ENCODE peak calls at places on chromosomes 1 and 21, in nine cellular contexts. E is GM13977, A is H4, H is lung microvascular endothelial cell, I is posterior cingulate gyrus, M is left ventricle myocardium inferior, K is cerebellar cortex, Y is Ammon's horn, G is NCI-H2081. W is an unnamed sample.
A peak's percentile ranks its signal among the peaks of the same experiment; 100 is the strongest.

GRCh38 chr1:244092293-244093264 is 41.5 kb downstream of the ZBTB18 start:
- DNase-seq in E (no peak), A (no peak), H (no peak), I (no peak), M (no peak), K (peak; percentile 61), Y (no peak), G (peak; percentile 71), W (peak; percentile 62)

GRCh38 chr1:204188959-204189639 is 7.2 kb downstream of the KISS1 start:
- DNase-seq in E (peak; percentile 64), A (no peak), H (peak; percentile 51), I (no peak), M (no peak), K (no peak), Y (peak; percentile 74), G (peak; percentile 4), W (no peak)

GRCh38 chr1:210252621-210253041 is 20.0 kb downstream of the SERTAD4 start:
- DNase-seq in E (no peak), A (no peak), H (no peak), I (no peak), M (peak; percentile 58), K (peak; percentile 86), Y (no peak), G (no peak), W (no peak)

GRCh38 chr1:91201699-91202098 is 179.9 kb upstream of the ZNF644 start:
- DNase-seq in E (no peak), A (no peak), H (no peak), I (no peak), M (no peak), K (no peak), Y (no peak), G (peak; percentile 62), W (no peak)

GRCh38 chr1:117290855-117291254 is 76.4 kb upstream of the MAN1A2 start:
- DNase-seq in E (no peak), A (no peak), H (no peak), I (no peak), M (no peak), K (no peak), Y (peak; percentile 23), G (no peak), W (no peak)

GRCh38 chr1:26771643-26772321 is 16.0 kb upstream of the PIGV start:
- DNase-seq in E (no peak), A (peak; percentile 92), H (peak; percentile 29), I (no peak), M (no peak), K (no peak), Y (no peak), G (no peak), W (peak; percentile 70)

GRCh38 chr1:162950187-162950586 is 89.2 kb upstream of the CCDC190 start:
- DNase-seq in E (no peak), A (no peak), H (no peak), I (no peak), M (no peak), K (no peak), Y (no peak), G (no peak), W (no peak)

GRCh38 chr1:198780376-198780775 is 141.5 kb downstream of the PTPRC start:
- DNase-seq in E (no peak), A (no peak), H (peak; percentile 62), I (no peak), M (no peak), K (no peak), Y (no peak), G (no peak), W (no peak)

GRCh38 chr1:67468066-67468718 is 38.0 kb upstream of the SERBP1 start:
- DNase-seq in E (no peak), A (no peak), H (peak; percentile 53), I (peak; percentile 73), M (no peak), K (no peak), Y (peak; percentile 21), G (no peak), W (no peak)

GRCh38 chr1:54118704-54119103 is 34.1 kb downstream of the CDCP2 start:
- DNase-seq in E (no peak), A (no peak), H (no peak), I (no peak), M (no peak), K (no peak), Y (no peak), G (no peak), W (no peak)

GRCh38 chr1:229855999-229856650 is 210.9 kb upstream of the GALNT2 start:
- DNase-seq in E (peak; percentile 76), A (no peak), H (no peak), I (peak; percentile 79), M (no peak), K (no peak), Y (peak; percentile 80), G (no peak), W (no peak)

GRCh38 chr1:200774735-200775449 is 36.2 kb downstream of the CAMSAP2 start:
- DNase-seq in E (no peak), A (no peak), H (no peak), I (no peak), M (no peak), K (no peak), Y (no peak), G (no peak), W (no peak)

GRCh38 chr1:84998642-84999280 is 1.8 kb upstream of the MCOLN2 start:
- DNase-seq in E (peak; percentile 65), A (no peak), H (no peak), I (no peak), M (no peak), K (no peak), Y (no peak), G (no peak), W (no peak)

GRCh38 chr1:164748253-164748899 is 189.4 kb downstream of the PBX1 start:
- DNase-seq in E (no peak), A (peak; percentile 89), H (peak; percentile 3), I (no peak), M (peak; percentile 55), K (no peak), Y (no peak), G (no peak), W (peak; percentile 52)

GRCh38 chr1:167249702-167250101 is 29.0 kb downstream of the POU2F1 start:
- DNase-seq in E (no peak), A (no peak), H (no peak), I (no peak), M (no peak), K (no peak), Y (no peak), G (no peak), W (no peak)

GRCh38 chr1:239387304-239388231 is 1.2 kb downstream of the CHRM3 start:
- DNase-seq in E (no peak), A (no peak), H (no peak), I (peak; percentile 74), M (no peak), K (no peak), Y (no peak), G (peak; percentile 44), W (no peak)

GRCh38 chr1:4585216-4585615 is 69.2 kb upstream of the AJAP1 start:
- DNase-seq in E (no peak), A (no peak), H (no peak), I (no peak), M (no peak), K (no peak), Y (no peak), G (no peak), W (peak; percentile 10)

GRCh38 chr1:7549693-7550161 is 221.4 kb upstream of the VAMP3 start:
- DNase-seq in E (no peak), A (peak; percentile 72), H (no peak), I (no peak), M (no peak), K (no peak), Y (no peak), G (no peak), W (no peak)

GRCh38 chr21:36769051-36769867 is 70.3 kb downstream of the SIM2 start:
- DNase-seq in E (no peak), A (peak; percentile 69), H (no peak), I (no peak), M (no peak), K (peak; percentile 76), Y (peak; percentile 47), G (peak; percentile 25), W (peak; percentile 25)

GRCh38 chr1:37177230-37177864 is 143.0 kb upstream of the GRIK3 start:
- DNase-seq in E (peak; percentile 32), A (no peak), H (peak; percentile 39), I (peak; percentile 81), M (no peak), K (peak; percentile 26), Y (peak; percentile 43), G (peak; percentile 91), W (peak; percentile 76)

GRCh38 chr1:237760981-237761380 is 129.7 kb downstream of the ZP4 start:
- DNase-seq in E (no peak), A (no peak), H (no peak), I (no peak), M (no peak), K (no peak), Y (no peak), G (no peak), W (no peak)

GRCh38 chr1:51551848-51552296 is 32.8 kb upstream of the EPS15 start:
- DNase-seq in E (peak; percentile 26), A (peak; percentile 20), H (no peak), I (no peak), M (no peak), K (no peak), Y (no peak), G (no peak), W (no peak)

GRCh38 chr1:9780554-9781110 is 43.1 kb downstream of the CLSTN1 start:
- DNase-seq in E (no peak), A (no peak), H (no peak), I (peak; percentile 59), M (no peak), K (peak; percentile 95), Y (no peak), G (no peak), W (no peak)

GRCh38 chr1:117586747-117587478 is 18.9 kb upstream of the TENT5C start:
- DNase-seq in E (no peak), A (no peak), H (peak; percentile 38), I (no peak), M (no peak), K (no peak), Y (no peak), G (no peak), W (no peak)

GRCh38 chr1:192601145-192602048 is 25.8 kb downstream of the RGS1 start:
- DNase-seq in E (peak; percentile 24), A (no peak), H (no peak), I (no peak), M (no peak), K (no peak), Y (no peak), G (no peak), W (no peak)

GRCh38 chr21:21200939-21201610 is 202.9 kb downstream of the NCAM2 start:
- DNase-seq in E (no peak), A (peak; percentile 41), H (no peak), I (no peak), M (no peak), K (no peak), Y (no peak), G (no peak), W (peak; percentile 15)

GRCh38 chr1:206685749-206686485 is 1.2 kb downstream of the MAPKAPK2 start:
- DNase-seq in E (peak; percentile 77), A (peak; percentile 50), H (peak; percentile 39), I (no peak), M (peak; percentile 61), K (peak; percentile 57), Y (peak; percentile 55), G (no peak), W (no peak)

GRCh38 chr1:98045211-98046030 is 124.6 kb upstream of the DPYD start:
- DNase-seq in E (no peak), A (no peak), H (peak; percentile 8), I (peak; percentile 73), M (no peak), K (no peak), Y (no peak), G (peak; percentile 8), W (no peak)

GRCh38 chr1:207021876-207022596 is 10.5 kb downstream of the C1orf116 start:
- DNase-seq in E (no peak), A (no peak), H (no peak), I (no peak), M (no peak), K (no peak), Y (no peak), G (no peak), W (no peak)